ENCODE peak calls at places on chromosomes 16 and 17, in five cellular contexts. C is HT1080, I is SHP77 treated with DMSO at 0.1 percent for 48 hours, O is upper lobe of right lung, M is NCI-H1105. T is an unnamed sample.

GRCh38 chr17:28518578-28518977 is 12.4 kb downstream of the FOXN1 start:
- DNase-seq in M (no peak), C (no peak), I (no peak), O (no peak), T (no peak)

GRCh38 chr16:70713781-70714180 is 27.9 kb upstream of the MTSS2 start:
- DNase-seq in O (no peak), C (no peak), I (no peak), M (no peak), T (no peak)

GRCh38 chr17:77526728-77527355 is 386.1 kb downstream of the SEC14L1 start:
- DNase-seq in O (peak), M (no peak), C (no peak), I (no peak), T (no peak)

GRCh38 chr17:3641014-3641413 is 4.5 kb downstream of the CTNS start:
- DNase-seq in M (no peak), C (no peak), I (no peak), O (no peak), T (no peak)

GRCh38 chr16:55302635-55303034 is 21.4 kb upstream of the IRX6 start:
- DNase-seq in I (no peak), M (no peak), O (peak), C (no peak), T (no peak)

GRCh38 chr16:22614271-22614947 is 103.7 kb downstream of the NPIPB5 start:
- DNase-seq in M (no peak), C (peak), O (no peak), I (no peak), T (peak)

GRCh38 chr16:83928341-83929055 is 24.5 kb upstream of the OSGIN1 start:
- DNase-seq in M (no peak), C (peak), I (no peak), O (no peak), T (peak)

GRCh38 chr17:43778337-43779144 is at the start of gene DUSP3:
- DNase-seq in M (peak), O (peak), C (peak), I (peak), T (peak)

GRCh38 chr16:1938910-1939309 is 4.1 kb downstream of the MSRB1 start:
- DNase-seq in I (no peak), M (no peak), O (no peak), C (no peak), T (no peak)

GRCh38 chr17:76645481-76645880 is 1.9 kb upstream of the ST6GALNAC1 start:
- DNase-seq in O (no peak), M (no peak), I (no peak), C (no peak), T (no peak)

GRCh38 chr17:61221597-61222471 is 177.8 kb upstream of the TBX2 start:
- DNase-seq in M (no peak), C (no peak), I (no peak), O (no peak), T (peak)

GRCh38 chr17:68910789-68911431 is 44.3 kb downstream of the ABCA8 start:
- DNase-seq in C (no peak), M (no peak), I (no peak), O (no peak), T (no peak)